ENCODE peak calls at places on chromosomes 16 and 17, in eight cellular contexts. P, X, E, A, U, K, L and M are unnamed samples.

GRCh38 chr17:70072900-70073299 is 2.1 kb upstream of the KCNJ16 start:
- DNase-seq in K (no peak), E (no peak), A (no peak), U (no peak), L (no peak), X (no peak), P (peak; percentile 43), M (no peak)

GRCh38 chr17:81518113-81518784 is 5.7 kb upstream of the ACTG1 start:
- DNase-seq in U (peak; percentile 68), A (no peak), E (no peak), P (peak; percentile 42), K (no peak), X (no peak), L (no peak), M (no peak)

GRCh38 chr17:72117748-72118587 is 2.9 kb upstream of the SOX9 start:
- DNase-seq in E (no peak), X (no peak), P (no peak), K (no peak), A (no peak), L (no peak), U (peak; percentile 46), M (peak; percentile 59)

GRCh38 chr17:82380860-82381702 is 9.5 kb downstream of the UTS2R start:
- DNase-seq in K (no peak), X (no peak), E (no peak), A (no peak), P (peak; percentile 44), L (no peak), U (no peak), M (no peak)

GRCh38 chr17:8091033-8091687 is 3.6 kb upstream of the ALOX12B start:
- DNase-seq in U (no peak), X (no peak), E (no peak), A (no peak), L (no peak), P (no peak), K (no peak), M (no peak)

GRCh38 chr16:77306050-77306616 is 106.9 kb downstream of the SYCE1L start:
- DNase-seq in E (no peak), L (no peak), P (no peak), U (no peak), K (no peak), X (no peak), A (no peak), M (no peak)

GRCh38 chr17:49180303-49180702 is 30.1 kb downstream of the GNGT2 start:
- DNase-seq in L (peak; percentile 27), E (peak; percentile 55), K (peak; percentile 66), U (peak; percentile 69), A (peak; percentile 24), X (peak; percentile 54), P (peak; percentile 62), M (peak; percentile 88)

GRCh38 chr17:4162775-4163498 is 19.9 kb downstream of the CYB5D2 start:
- DNase-seq in U (no peak), X (no peak), L (no peak), K (no peak), E (no peak), P (no peak), A (no peak), M (no peak)

GRCh38 chr16:57477531-57478202 is 8.6 kb downstream of the DOK4 start:
- DNase-seq in P (no peak), U (no peak), E (no peak), X (no peak), L (no peak), A (no peak), K (no peak), M (no peak)

GRCh38 chr17:45296003-45296832 is 20.6 kb downstream of the MAP3K14 start:
- DNase-seq in E (no peak), K (no peak), L (peak; percentile 22), A (no peak), P (peak; percentile 61), U (no peak), X (no peak), M (no peak)

GRCh38 chr17:31533546-31534155 is 142.2 kb downstream of the RAB11FIP4 start:
- DNase-seq in A (peak; percentile 52), L (no peak), U (peak; percentile 40), K (no peak), E (peak; percentile 36), P (peak; percentile 83), X (peak; percentile 50), M (peak; percentile 92)

GRCh38 chr17:79789943-79790804 is 6.7 kb downstream of the CBX8 start:
- DNase-seq in A (no peak), E (peak; percentile 53), K (no peak), P (peak; percentile 31), U (peak; percentile 77), L (no peak), X (no peak), M (peak; percentile 96)

GRCh38 chr17:75133001-75133400 is 1.5 kb upstream of the NT5C start:
- DNase-seq in U (no peak), E (no peak), L (no peak), P (no peak), A (no peak), X (no peak), K (no peak), M (no peak)

GRCh38 chr17:6471531-6472465 is 27.5 kb downstream of the PIMREG start:
- DNase-seq in L (no peak), K (no peak), E (no peak), P (peak; percentile 31), U (no peak), A (peak; percentile 39), X (no peak), M (no peak)

GRCh38 chr17:82883461-82884031 is 43.7 kb upstream of the ZNF750 start:
- DNase-seq in U (no peak), K (no peak), P (no peak), L (no peak), A (no peak), E (no peak), X (no peak), M (no peak)

GRCh38 chr16:49623501-49624266 is 232.2 kb downstream of the ZNF423 start:
- DNase-seq in E (no peak), A (no peak), U (no peak), X (no peak), K (no peak), P (no peak), L (no peak), M (no peak)

GRCh38 chr16:50697881-50698767 is 4.7 kb downstream of the NOD2 start:
- DNase-seq in X (peak; percentile 54), K (peak; percentile 34), A (peak; percentile 24), E (peak; percentile 70), U (no peak), P (peak; percentile 81), L (peak; percentile 51), M (no peak)

GRCh38 chr16:84925092-84925772 is 86.1 kb downstream of the ZDHHC7 start:
- DNase-seq in P (peak; percentile 21), X (peak; percentile 65), A (no peak), K (peak; percentile 54), U (peak; percentile 61), E (peak; percentile 73), L (no peak), M (peak; percentile 77)

GRCh38 chr16:67723940-67724339 is 4.8 kb upstream of the GFOD2 start:
- DNase-seq in E (no peak), A (no peak), X (no peak), P (no peak), L (no peak), U (no peak), K (no peak), M (no peak)

GRCh38 chr17:7838291-7839075 is 4.5 kb downstream of the KDM6B start:
- DNase-seq in K (peak; percentile 35), P (peak; percentile 63), U (peak; percentile 71), E (peak; percentile 64), X (peak; percentile 40), L (no peak), A (peak; percentile 27), M (no peak)

GRCh38 chr16:69485816-69486215 is 61.4 kb downstream of the CYB5B start:
- DNase-seq in E (no peak), L (no peak), U (no peak), X (no peak), A (no peak), P (no peak), K (no peak), M (no peak)

GRCh38 chr16:85986931-85987749 is 88.2 kb downstream of the IRF8 start:
- DNase-seq in K (peak; percentile 47), E (peak; percentile 36), U (peak; percentile 53), A (no peak), X (peak; percentile 34), P (no peak), L (peak; percentile 28), M (peak; percentile 81)